ENCODE peak calls at places on chromosomes 13 and 19, in nine cellular contexts. R is body of pancreas; A is HCEC 1CT; V is activated CD4-positive, alpha-beta T cell treated with anti-CD3 and anti-CD28 coated beads, Interleukin-2, amount 50 U/mL, for 1 hour; J is type B pancreatic cell; B is LHCN-M2; U is amniotic stem cell; X is tibial artery; Z is NCI-H2029. D is an unnamed sample.

GRCh38 chr19:54262066-54262465 is 5.0 kb upstream of the LILRB5 start:
- DNase-seq in R (no peak), A (no peak), V (no peak), J (no peak), B (no peak), U (no peak), X (no peak), Z (no peak), D (no peak)

GRCh38 chr13:31200636-31200970 is 828 bp downstream of the B3GLCT start:
- DNase-seq in R (peak; percentile 59), A (peak; percentile 27), V (peak; percentile 38), J (peak; percentile 77), B (peak; percentile 26), U (no peak), X (peak; percentile 33), Z (no peak), D (no peak)

GRCh38 chr19:56271096-56271495 is 1.5 kb upstream of the EDDM13 start:
- DNase-seq in R (no peak), A (no peak), V (no peak), J (no peak), B (no peak), U (no peak), X (no peak), Z (no peak), D (no peak)

GRCh38 chr13:41459754-41460111 is 2.4 kb downstream of the RGCC start:
- DNase-seq in R (no peak), A (peak; percentile 47), V (no peak), J (no peak), B (no peak), U (no peak), X (no peak), Z (no peak), D (peak; percentile 15)

GRCh38 chr19:1754651-1755466 is 1.6 kb downstream of the ONECUT3 start:
- DNase-seq in R (no peak), A (no peak), V (no peak), J (no peak), B (peak; percentile 11), U (no peak), X (no peak), Z (no peak), D (peak; percentile 83)

GRCh38 chr13:34357435-34358232 is 539.7 kb downstream of the RFC3 start:
- DNase-seq in R (peak; percentile 7), A (no peak), V (no peak), J (no peak), B (peak; percentile 87), U (peak; percentile 62), X (peak; percentile 23), Z (no peak), D (no peak)

GRCh38 chr13:75505966-75506365 is 24.0 kb upstream of the TBC1D4 start:
- DNase-seq in R (no peak), A (no peak), V (no peak), J (no peak), B (peak; percentile 65), U (no peak), X (no peak), Z (no peak), D (no peak)

GRCh38 chr19:13053761-13054604 is 48.7 kb downstream of the LYL1 start:
- DNase-seq in R (peak; percentile 93), A (peak; percentile 86), V (no peak), J (no peak), B (peak; percentile 90), U (peak; percentile 51), X (peak; percentile 78), Z (peak; percentile 23), D (peak; percentile 56)

GRCh38 chr19:8158411-8159074 is 9.2 kb upstream of the FBN3 start:
- DNase-seq in R (peak; percentile 86), A (peak; percentile 66), V (peak; percentile 24), J (no peak), B (peak; percentile 59), U (peak; percentile 64), X (no peak), Z (peak; percentile 85), D (peak; percentile 81)

GRCh38 chr13:33270906-33271538 is 14.5 kb downstream of the STARD13 start:
- DNase-seq in R (no peak), A (no peak), V (no peak), J (no peak), B (no peak), U (no peak), X (no peak), Z (no peak), D (no peak)

GRCh38 chr19:16888629-16889371 is at the start of gene F2RL3:
- DNase-seq in R (peak; percentile 35), A (no peak), V (no peak), J (no peak), B (peak; percentile 20), U (no peak), X (peak; percentile 33), Z (peak; percentile 48), D (peak; percentile 70)

GRCh38 chr13:113666951-113667701 is at the start of gene GRK1:
- DNase-seq in R (no peak), A (no peak), V (no peak), J (peak; percentile 66), B (no peak), U (no peak), X (peak; percentile 18), Z (no peak), D (peak; percentile 54)

GRCh38 chr13:71864094-71864980 is 2.7 kb downstream of the DACH1 start:
- DNase-seq in R (peak; percentile 64), A (no peak), V (no peak), J (peak; percentile 73), B (no peak), U (no peak), X (peak; percentile 24), Z (no peak), D (peak; percentile 64)

GRCh38 chr13:109209526-109209925 is 576.9 kb downstream of the IRS2 start:
- DNase-seq in R (no peak), A (no peak), V (no peak), J (no peak), B (no peak), U (no peak), X (no peak), Z (peak; percentile 23), D (no peak)

GRCh38 chr13:34935841-34936240 is 6.2 kb upstream of the NBEA start:
- DNase-seq in R (no peak), A (no peak), V (no peak), J (no peak), B (no peak), U (no peak), X (no peak), Z (no peak), D (no peak)

GRCh38 chr13:60572003-60572792 is 175.2 kb downstream of the TDRD3 start:
- DNase-seq in R (no peak), A (peak; percentile 80), V (no peak), J (no peak), B (peak; percentile 75), U (no peak), X (no peak), Z (no peak), D (peak; percentile 57)

GRCh38 chr13:37143901-37144300 is 38.4 kb upstream of the CSNK1A1L start:
- DNase-seq in R (no peak), A (no peak), V (no peak), J (no peak), B (peak; percentile 46), U (no peak), X (no peak), Z (no peak), D (no peak)

GRCh38 chr19:18408053-18408476 is 10.6 kb upstream of the LRRC25 start:
- DNase-seq in R (peak; percentile 62), A (no peak), V (no peak), J (no peak), B (no peak), U (no peak), X (no peak), Z (peak; percentile 32), D (peak; percentile 83)

GRCh38 chr13:72666391-72666790 is 61.0 kb downstream of the MZT1 start:
- DNase-seq in R (no peak), A (no peak), V (no peak), J (no peak), B (no peak), U (no peak), X (no peak), Z (no peak), D (no peak)

GRCh38 chr13:76286178-76286577 is 600.0 kb downstream of the KCTD12 start:
- DNase-seq in R (no peak), A (no peak), V (no peak), J (no peak), B (peak; percentile 76), U (no peak), X (no peak), Z (no peak), D (no peak)

GRCh38 chr19:36420961-36421748 is 2.7 kb upstream of the ZFP82 start:
- DNase-seq in R (no peak), A (no peak), V (no peak), J (no peak), B (no peak), U (no peak), X (no peak), Z (no peak), D (peak; percentile 36)

GRCh38 chr13:97892717-97893116 is 60.8 kb upstream of the IPO5 start:
- DNase-seq in R (no peak), A (peak; percentile 55), V (no peak), J (no peak), B (peak; percentile 52), U (no peak), X (no peak), Z (no peak), D (no peak)

GRCh38 chr13:52849727-52850395 is 1.4 kb upstream of the PCDH8 start:
- DNase-seq in R (no peak), A (no peak), V (no peak), J (no peak), B (no peak), U (no peak), X (no peak), Z (no peak), D (peak; percentile 75)

GRCh38 chr19:919157-920050 is 2.3 kb downstream of the KISS1R start:
- DNase-seq in R (no peak), A (no peak), V (peak; percentile 55), J (no peak), B (no peak), U (no peak), X (no peak), Z (peak; percentile 45), D (peak; percentile 84)

GRCh38 chr13:48644141-48644540 is 9.6 kb upstream of the CYSLTR2 start:
- DNase-seq in R (no peak), A (no peak), V (no peak), J (no peak), B (no peak), U (no peak), X (no peak), Z (no peak), D (no peak)

GRCh38 chr19:10478903-10479384 is 24.2 kb downstream of the KEAP1 start:
- DNase-seq in R (peak; percentile 95), A (peak; percentile 53), V (peak; percentile 89), J (no peak), B (peak; percentile 73), U (no peak), X (peak; percentile 93), Z (peak; percentile 93), D (peak; percentile 97)

GRCh38 chr19:49387936-49388372 is at the start of gene KASH5:
- DNase-seq in R (peak; percentile 92), A (no peak), V (peak; percentile 77), J (no peak), B (no peak), U (no peak), X (peak; percentile 49), Z (peak; percentile 55), D (peak; percentile 55)

D was measured in H7.